ENCODE peak calls at places on chromosomes 12 and 14, in ten cellular contexts. One of them, this sample, is unnamed.

GRCh38 chr12:27151479-27151878 is 69.1 kb upstream of the C12orf71 start:
- DNase-seq in non-pigmented ciliary epithelial cell: no peak
- DNase-seq in mucosa of gallbladder: no peak
- DNase-seq in kidney epithelial cell: no peak
- DNase-seq in choroid plexus epithelial cell: no peak
- DNase-seq in NCI-H82: no peak
- DNase-seq in cardiac muscle cell: no peak
- DNase-seq in NCI-H2029: no peak
- DNase-seq in T-helper 2 cell: no peak
- DNase-seq in WTC11: no peak
- DNase-seq in this sample: peak; percentile 46

GRCh38 chr14:91177073-91177796 is 63.4 kb downstream of the DGLUCY start:
- DNase-seq in non-pigmented ciliary epithelial cell: peak; percentile 31
- DNase-seq in mucosa of gallbladder: peak; percentile 57
- DNase-seq in kidney epithelial cell: peak; percentile 43
- DNase-seq in choroid plexus epithelial cell: peak; percentile 88
- DNase-seq in NCI-H82: peak; percentile 70
- DNase-seq in cardiac muscle cell: peak; percentile 70
- DNase-seq in NCI-H2029: peak; percentile 18
- DNase-seq in T-helper 2 cell: peak; percentile 86
- DNase-seq in WTC11: peak; percentile 41
- DNase-seq in this sample: peak; percentile 79

GRCh38 chr14:72786377-72787350 is 107.2 kb downstream of the DPF3 start:
- DNase-seq in non-pigmented ciliary epithelial cell: no peak
- DNase-seq in mucosa of gallbladder: no peak
- DNase-seq in kidney epithelial cell: no peak
- DNase-seq in choroid plexus epithelial cell: no peak
- DNase-seq in NCI-H82: no peak
- DNase-seq in cardiac muscle cell: no peak
- DNase-seq in NCI-H2029: no peak
- DNase-seq in T-helper 2 cell: no peak
- DNase-seq in WTC11: no peak
- DNase-seq in this sample: no peak

GRCh38 chr12:31033681-31034080 is 40.0 kb upstream of the DDX11 start:
- DNase-seq in non-pigmented ciliary epithelial cell: no peak
- DNase-seq in mucosa of gallbladder: no peak
- DNase-seq in kidney epithelial cell: no peak
- DNase-seq in choroid plexus epithelial cell: no peak
- DNase-seq in NCI-H82: no peak
- DNase-seq in cardiac muscle cell: no peak
- DNase-seq in NCI-H2029: no peak
- DNase-seq in T-helper 2 cell: no peak
- DNase-seq in WTC11: no peak
- DNase-seq in this sample: peak; percentile 38

GRCh38 chr14:36660736-36661505 is 739 bp upstream of the PAX9 start:
- DNase-seq in non-pigmented ciliary epithelial cell: no peak
- DNase-seq in mucosa of gallbladder: no peak
- DNase-seq in kidney epithelial cell: no peak
- DNase-seq in choroid plexus epithelial cell: no peak
- DNase-seq in NCI-H82: no peak
- DNase-seq in cardiac muscle cell: no peak
- DNase-seq in NCI-H2029: peak; percentile 40
- DNase-seq in T-helper 2 cell: no peak
- DNase-seq in WTC11: peak; percentile 33
- DNase-seq in this sample: no peak

GRCh38 chr14:77133718-77134338 is 7.8 kb downstream of the ZDHHC22 start:
- DNase-seq in non-pigmented ciliary epithelial cell: no peak
- DNase-seq in mucosa of gallbladder: peak; percentile 75
- DNase-seq in kidney epithelial cell: peak; percentile 37
- DNase-seq in choroid plexus epithelial cell: peak; percentile 74
- DNase-seq in NCI-H82: peak; percentile 23
- DNase-seq in cardiac muscle cell: peak; percentile 90
- DNase-seq in NCI-H2029: no peak
- DNase-seq in T-helper 2 cell: peak; percentile 73
- DNase-seq in WTC11: peak; percentile 83
- DNase-seq in this sample: peak; percentile 98

GRCh38 chr12:128623748-128624147 is 200.0 kb downstream of the SLC15A4 start:
- DNase-seq in non-pigmented ciliary epithelial cell: no peak
- DNase-seq in mucosa of gallbladder: no peak
- DNase-seq in kidney epithelial cell: no peak
- DNase-seq in choroid plexus epithelial cell: no peak
- DNase-seq in NCI-H82: no peak
- DNase-seq in cardiac muscle cell: no peak
- DNase-seq in NCI-H2029: no peak
- DNase-seq in T-helper 2 cell: no peak
- DNase-seq in WTC11: no peak
- DNase-seq in this sample: no peak

GRCh38 chr14:91418387-91419043 is 895 bp upstream of the CCDC88C start:
- DNase-seq in non-pigmented ciliary epithelial cell: no peak
- DNase-seq in mucosa of gallbladder: peak; percentile 72
- DNase-seq in kidney epithelial cell: no peak
- DNase-seq in choroid plexus epithelial cell: peak; percentile 51
- DNase-seq in NCI-H82: peak; percentile 60
- DNase-seq in cardiac muscle cell: peak; percentile 55
- DNase-seq in NCI-H2029: no peak
- DNase-seq in T-helper 2 cell: peak; percentile 81
- DNase-seq in WTC11: peak; percentile 83
- DNase-seq in this sample: peak; percentile 93

GRCh38 chr14:64244279-64244678 is 49.9 kb downstream of the ESR2 start:
- DNase-seq in non-pigmented ciliary epithelial cell: no peak
- DNase-seq in mucosa of gallbladder: peak; percentile 47
- DNase-seq in kidney epithelial cell: no peak
- DNase-seq in choroid plexus epithelial cell: no peak
- DNase-seq in NCI-H82: no peak
- DNase-seq in cardiac muscle cell: no peak
- DNase-seq in NCI-H2029: no peak
- DNase-seq in T-helper 2 cell: no peak
- DNase-seq in WTC11: no peak
- DNase-seq in this sample: no peak

GRCh38 chr14:100891051-100891450 is 12.5 kb downstream of the RTL1 start:
- DNase-seq in non-pigmented ciliary epithelial cell: no peak
- DNase-seq in mucosa of gallbladder: no peak
- DNase-seq in kidney epithelial cell: no peak
- DNase-seq in choroid plexus epithelial cell: no peak
- DNase-seq in NCI-H82: no peak
- DNase-seq in cardiac muscle cell: no peak
- DNase-seq in NCI-H2029: no peak
- DNase-seq in T-helper 2 cell: no peak
- DNase-seq in WTC11: no peak
- DNase-seq in this sample: no peak

GRCh38 chr12:57461326-57461903 is 1.8 kb downstream of the GLI1 start:
- DNase-seq in non-pigmented ciliary epithelial cell: no peak
- DNase-seq in mucosa of gallbladder: peak; percentile 58
- DNase-seq in kidney epithelial cell: no peak
- DNase-seq in choroid plexus epithelial cell: peak; percentile 54
- DNase-seq in NCI-H82: peak; percentile 79
- DNase-seq in cardiac muscle cell: peak; percentile 71
- DNase-seq in NCI-H2029: no peak
- DNase-seq in T-helper 2 cell: no peak
- DNase-seq in WTC11: peak; percentile 95
- DNase-seq in this sample: peak; percentile 95

GRCh38 chr12:94730846-94731245 is 80.5 kb upstream of the TMCC3 start:
- DNase-seq in non-pigmented ciliary epithelial cell: no peak
- DNase-seq in mucosa of gallbladder: no peak
- DNase-seq in kidney epithelial cell: no peak
- DNase-seq in choroid plexus epithelial cell: no peak
- DNase-seq in NCI-H82: peak; percentile 86
- DNase-seq in cardiac muscle cell: peak; percentile 6
- DNase-seq in NCI-H2029: no peak
- DNase-seq in T-helper 2 cell: no peak
- DNase-seq in WTC11: no peak
- DNase-seq in this sample: no peak

GRCh38 chr14:86574026-86574777 is 1044.3 kb downstream of the FLRT2 start:
- DNase-seq in non-pigmented ciliary epithelial cell: no peak
- DNase-seq in mucosa of gallbladder: no peak
- DNase-seq in kidney epithelial cell: no peak
- DNase-seq in choroid plexus epithelial cell: peak; percentile 38
- DNase-seq in NCI-H82: no peak
- DNase-seq in cardiac muscle cell: no peak
- DNase-seq in NCI-H2029: no peak
- DNase-seq in T-helper 2 cell: no peak
- DNase-seq in WTC11: no peak
- DNase-seq in this sample: no peak